ENCODE peak calls at places on chromosomes 12 and 14, in six cellular contexts. One of them, this sample, is unnamed.

GRCh38 chr12:64006211-64006610 is 161.7 kb downstream of the SRGAP1 start:
- DNase-seq in dorsolateral prefrontal cortex: no peak
- DNase-seq in stimulated activated effector memory CD8-positive, alpha-beta T cell treated with anti-CD3 and anti-CD28 coated beads, Interleukin-12 subunit alpha, Interleukin-12 subunit beta, amount 100 ng/mL, for 72 hours: no peak
- DNase-seq in NAMALWA: no peak
- DNase-seq in brain microvascular endothelial cell: peak
- DNase-seq in GM18507: no peak
- DNase-seq in this sample: no peak

GRCh38 chr12:65902504-65902903 is 78.2 kb downstream of the HMGA2 start:
- DNase-seq in brain microvascular endothelial cell: peak
- DNase-seq in dorsolateral prefrontal cortex: no peak
- DNase-seq in stimulated activated effector memory CD8-positive, alpha-beta T cell treated with anti-CD3 and anti-CD28 coated beads, Interleukin-12 subunit alpha, Interleukin-12 subunit beta, amount 100 ng/mL, for 72 hours: no peak
- DNase-seq in NAMALWA: peak
- DNase-seq in GM18507: no peak
- DNase-seq in this sample: no peak

GRCh38 chr14:83988274-83988673 is 1541.7 kb upstream of the FLRT2 start:
- DNase-seq in GM18507: no peak
- DNase-seq in dorsolateral prefrontal cortex: no peak
- DNase-seq in brain microvascular endothelial cell: no peak
- DNase-seq in stimulated activated effector memory CD8-positive, alpha-beta T cell treated with anti-CD3 and anti-CD28 coated beads, Interleukin-12 subunit alpha, Interleukin-12 subunit beta, amount 100 ng/mL, for 72 hours: no peak
- DNase-seq in NAMALWA: no peak
- DNase-seq in this sample: no peak

GRCh38 chr12:106704081-106704480 is 70.4 kb upstream of the RIC8B start:
- DNase-seq in NAMALWA: no peak
- DNase-seq in dorsolateral prefrontal cortex: no peak
- DNase-seq in brain microvascular endothelial cell: no peak
- DNase-seq in stimulated activated effector memory CD8-positive, alpha-beta T cell treated with anti-CD3 and anti-CD28 coated beads, Interleukin-12 subunit alpha, Interleukin-12 subunit beta, amount 100 ng/mL, for 72 hours: no peak
- DNase-seq in GM18507: no peak
- DNase-seq in this sample: no peak

GRCh38 chr12:47270782-47271664 is 191.3 kb upstream of the AMIGO2 start:
- DNase-seq in brain microvascular endothelial cell: peak
- DNase-seq in dorsolateral prefrontal cortex: no peak
- DNase-seq in NAMALWA: no peak
- DNase-seq in stimulated activated effector memory CD8-positive, alpha-beta T cell treated with anti-CD3 and anti-CD28 coated beads, Interleukin-12 subunit alpha, Interleukin-12 subunit beta, amount 100 ng/mL, for 72 hours: no peak
- DNase-seq in GM18507: no peak
- DNase-seq in this sample: no peak

GRCh38 chr12:76193961-76194360 is 109.5 kb upstream of the NAP1L1 start:
- DNase-seq in brain microvascular endothelial cell: no peak
- DNase-seq in NAMALWA: no peak
- DNase-seq in stimulated activated effector memory CD8-positive, alpha-beta T cell treated with anti-CD3 and anti-CD28 coated beads, Interleukin-12 subunit alpha, Interleukin-12 subunit beta, amount 100 ng/mL, for 72 hours: no peak
- DNase-seq in dorsolateral prefrontal cortex: no peak
- DNase-seq in GM18507: no peak
- DNase-seq in this sample: no peak

GRCh38 chr14:71654810-71655209 is 277.4 kb upstream of the RGS6 start:
- DNase-seq in NAMALWA: no peak
- DNase-seq in GM18507: no peak
- DNase-seq in dorsolateral prefrontal cortex: no peak
- DNase-seq in stimulated activated effector memory CD8-positive, alpha-beta T cell treated with anti-CD3 and anti-CD28 coated beads, Interleukin-12 subunit alpha, Interleukin-12 subunit beta, amount 100 ng/mL, for 72 hours: no peak
- DNase-seq in brain microvascular endothelial cell: no peak
- DNase-seq in this sample: no peak

GRCh38 chr14:95703805-95704204 is 10.1 kb downstream of the TCL1A start:
- DNase-seq in brain microvascular endothelial cell: no peak
- DNase-seq in dorsolateral prefrontal cortex: no peak
- DNase-seq in NAMALWA: no peak
- DNase-seq in stimulated activated effector memory CD8-positive, alpha-beta T cell treated with anti-CD3 and anti-CD28 coated beads, Interleukin-12 subunit alpha, Interleukin-12 subunit beta, amount 100 ng/mL, for 72 hours: no peak
- DNase-seq in GM18507: no peak
- DNase-seq in this sample: no peak

GRCh38 chr12:90999946-91000345 is 4.8 kb downstream of the EPYC start:
- DNase-seq in NAMALWA: no peak
- DNase-seq in brain microvascular endothelial cell: peak
- DNase-seq in GM18507: no peak
- DNase-seq in stimulated activated effector memory CD8-positive, alpha-beta T cell treated with anti-CD3 and anti-CD28 coated beads, Interleukin-12 subunit alpha, Interleukin-12 subunit beta, amount 100 ng/mL, for 72 hours: no peak
- DNase-seq in dorsolateral prefrontal cortex: no peak
- DNase-seq in this sample: no peak

GRCh38 chr14:103031956-103032355 is 25.4 kb downstream of the CDC42BPB start:
- DNase-seq in GM18507: no peak
- DNase-seq in brain microvascular endothelial cell: no peak
- DNase-seq in dorsolateral prefrontal cortex: no peak
- DNase-seq in NAMALWA: peak
- DNase-seq in stimulated activated effector memory CD8-positive, alpha-beta T cell treated with anti-CD3 and anti-CD28 coated beads, Interleukin-12 subunit alpha, Interleukin-12 subunit beta, amount 100 ng/mL, for 72 hours: no peak
- DNase-seq in this sample: no peak

GRCh38 chr12:2051700-2052625 is 824 bp upstream of the CACNA1C start:
- DNase-seq in NAMALWA: no peak
- DNase-seq in GM18507: no peak
- DNase-seq in brain microvascular endothelial cell: no peak
- DNase-seq in stimulated activated effector memory CD8-positive, alpha-beta T cell treated with anti-CD3 and anti-CD28 coated beads, Interleukin-12 subunit alpha, Interleukin-12 subunit beta, amount 100 ng/mL, for 72 hours: no peak
- DNase-seq in dorsolateral prefrontal cortex: no peak
- DNase-seq in this sample: no peak

GRCh38 chr12:79508622-79509021 is 182.1 kb downstream of the PAWR start:
- DNase-seq in stimulated activated effector memory CD8-positive, alpha-beta T cell treated with anti-CD3 and anti-CD28 coated beads, Interleukin-12 subunit alpha, Interleukin-12 subunit beta, amount 100 ng/mL, for 72 hours: no peak
- DNase-seq in brain microvascular endothelial cell: no peak
- DNase-seq in dorsolateral prefrontal cortex: no peak
- DNase-seq in NAMALWA: no peak
- DNase-seq in GM18507: no peak
- DNase-seq in this sample: no peak

GRCh38 chr12:132445884-132446471 is 44.0 kb upstream of the FBRSL1 start:
- DNase-seq in GM18507: peak
- DNase-seq in stimulated activated effector memory CD8-positive, alpha-beta T cell treated with anti-CD3 and anti-CD28 coated beads, Interleukin-12 subunit alpha, Interleukin-12 subunit beta, amount 100 ng/mL, for 72 hours: peak
- DNase-seq in NAMALWA: no peak
- DNase-seq in brain microvascular endothelial cell: peak
- DNase-seq in dorsolateral prefrontal cortex: no peak
- DNase-seq in this sample: no peak

GRCh38 chr14:54881761-54882401 is 20.7 kb downstream of the GCH1 start:
- DNase-seq in NAMALWA: no peak
- DNase-seq in GM18507: no peak
- DNase-seq in stimulated activated effector memory CD8-positive, alpha-beta T cell treated with anti-CD3 and anti-CD28 coated beads, Interleukin-12 subunit alpha, Interleukin-12 subunit beta, amount 100 ng/mL, for 72 hours: no peak
- DNase-seq in dorsolateral prefrontal cortex: no peak
- DNase-seq in brain microvascular endothelial cell: no peak
- DNase-seq in this sample: no peak

GRCh38 chr14:68951051-68951797 is 27.9 kb downstream of the ACTN1 start:
- DNase-seq in stimulated activated effector memory CD8-positive, alpha-beta T cell treated with anti-CD3 and anti-CD28 coated beads, Interleukin-12 subunit alpha, Interleukin-12 subunit beta, amount 100 ng/mL, for 72 hours: no peak
- DNase-seq in brain microvascular endothelial cell: peak
- DNase-seq in GM18507: no peak
- DNase-seq in NAMALWA: no peak
- DNase-seq in dorsolateral prefrontal cortex: no peak
- DNase-seq in this sample: no peak

GRCh38 chr14:98752660-98753059 is 519.3 kb downstream of the BCL11B start:
- DNase-seq in GM18507: no peak
- DNase-seq in NAMALWA: no peak
- DNase-seq in dorsolateral prefrontal cortex: no peak
- DNase-seq in stimulated activated effector memory CD8-positive, alpha-beta T cell treated with anti-CD3 and anti-CD28 coated beads, Interleukin-12 subunit alpha, Interleukin-12 subunit beta, amount 100 ng/mL, for 72 hours: no peak
- DNase-seq in brain microvascular endothelial cell: no peak
- DNase-seq in this sample: no peak

GRCh38 chr14:43168374-43168925 is 1338.6 kb downstream of the FSCB start:
- DNase-seq in GM18507: no peak
- DNase-seq in brain microvascular endothelial cell: no peak
- DNase-seq in stimulated activated effector memory CD8-positive, alpha-beta T cell treated with anti-CD3 and anti-CD28 coated beads, Interleukin-12 subunit alpha, Interleukin-12 subunit beta, amount 100 ng/mL, for 72 hours: no peak
- DNase-seq in dorsolateral prefrontal cortex: no peak
- DNase-seq in NAMALWA: no peak
- DNase-seq in this sample: no peak

GRCh38 chr14:36477266-36477665 is 42.8 kb downstream of the NKX2-1 start:
- DNase-seq in brain microvascular endothelial cell: no peak
- DNase-seq in dorsolateral prefrontal cortex: no peak
- DNase-seq in stimulated activated effector memory CD8-positive, alpha-beta T cell treated with anti-CD3 and anti-CD28 coated beads, Interleukin-12 subunit alpha, Interleukin-12 subunit beta, amount 100 ng/mL, for 72 hours: no peak
- DNase-seq in GM18507: no peak
- DNase-seq in NAMALWA: no peak
- DNase-seq in this sample: no peak